ENCODE peak calls at places on chromosome X, in seven cellular contexts. U, X, I, L, H, A and M are unnamed samples.

GRCh38 chrX:73127700-73128241 is 48.5 kb upstream of the PABPC1L2A start:
- DNase-seq in U (no peak), L (no peak), H (no peak), I (peak; percentile 6), A (no peak), X (peak; percentile 6), M (peak; percentile 4)

GRCh38 chrX:45266456-45266855 is 65.8 kb upstream of the DIPK2B start:
- DNase-seq in I (no peak), X (no peak), A (no peak), H (no peak), L (no peak), U (no peak), M (no peak)

GRCh38 chrX:17654116-17654515 is 83.2 kb upstream of the SCML1 start:
- DNase-seq in A (no peak), X (no peak), L (peak; percentile 21), H (peak; percentile 30), I (peak; percentile 34), U (no peak), M (peak; percentile 30)

GRCh38 chrX:21131346-21131745 is 242.9 kb upstream of the CNKSR2 start:
- DNase-seq in H (no peak), X (no peak), U (no peak), I (no peak), A (no peak), L (no peak), M (no peak)

GRCh38 chrX:136806891-136807410 is 26.2 kb upstream of the ARHGEF6 start:
- DNase-seq in U (no peak), A (no peak), I (no peak), X (no peak), H (no peak), L (no peak), M (no peak)

GRCh38 chrX:119410027-119410819 is 11.1 kb downstream of the SLC25A43 start:
- DNase-seq in L (no peak), U (peak; percentile 54), I (no peak), A (no peak), X (peak; percentile 56), H (no peak), M (no peak)

GRCh38 chrX:13776387-13776786 is 40.5 kb downstream of the GPM6B start:
- DNase-seq in L (no peak), U (no peak), A (no peak), H (no peak), X (no peak), I (no peak), M (no peak)

GRCh38 chrX:288561-288991 is 7.4 kb downstream of the PLCXD1 start:
- DNase-seq in H (no peak), L (no peak), A (no peak), I (no peak), U (no peak), X (no peak), M (no peak)

GRCh38 chrX:13837290-13837745 is 20.4 kb upstream of the GPM6B start:
- DNase-seq in I (no peak), U (no peak), X (peak; percentile 80), H (no peak), L (no peak), A (no peak), M (no peak)

GRCh38 chrX:93319604-93320003 is 353.8 kb downstream of the NAP1L3 start:
- DNase-seq in H (no peak), L (no peak), X (no peak), A (no peak), U (no peak), I (no peak), M (no peak)